ENCODE peak calls at places on chromosomes 2 and 18, in six cellular contexts. J is NCI-H524; G is CD8-positive, alpha-beta memory T cell; R is activated naive CD4-positive, alpha-beta T cell; E is mammary epithelial cell; D is NCI-H2081. P is an unnamed sample.

GRCh38 chr2:47401789-47402554 is 984 bp upstream of the MSH2 start:
- DNase-seq in J (no peak), G (no peak), R (no peak), E (no peak), D (no peak), P (no peak)

GRCh38 chr18:57107141-57107832 is 39.6 kb upstream of the BOD1L2 start:
- DNase-seq in J (no peak), G (no peak), R (no peak), E (peak; percentile 20), D (no peak), P (no peak)

GRCh38 chr2:45595724-45596435 is 15.2 kb downstream of the SRBD1 start:
- DNase-seq in J (no peak), G (no peak), R (no peak), E (peak; percentile 42), D (no peak), P (no peak)

GRCh38 chr2:64750817-64751285 is 97.1 kb upstream of the SERTAD2 start:
- DNase-seq in J (peak; percentile 99), G (no peak), R (peak; percentile 87), E (peak; percentile 100), D (peak; percentile 100), P (peak; percentile 99)

GRCh38 chr2:216083464-216084279 is 2.0 kb downstream of the TMEM169 start:
- DNase-seq in J (peak; percentile 91), G (no peak), R (no peak), E (peak; percentile 88), D (no peak), P (no peak)

GRCh38 chr2:195694553-195694952 is 37.5 kb downstream of the SLC39A10 start:
- DNase-seq in J (no peak), G (no peak), R (no peak), E (no peak), D (no peak), P (no peak)

GRCh38 chr2:126614529-126615279 is 41.3 kb upstream of the GYPC start:
- DNase-seq in J (no peak), G (no peak), R (no peak), E (no peak), D (no peak), P (no peak)

GRCh38 chr2:170165129-170165528 is 12.8 kb upstream of the MYO3B start:
- DNase-seq in J (no peak), G (no peak), R (no peak), E (peak; percentile 56), D (no peak), P (no peak)

GRCh38 chr2:9809448-9810088 is 33.7 kb upstream of the TAF1B start:
- DNase-seq in J (no peak), G (no peak), R (no peak), E (no peak), D (no peak), P (peak; percentile 53)

GRCh38 chr2:162887087-162887486 is 48.5 kb upstream of the KCNH7 start:
- DNase-seq in J (no peak), G (no peak), R (no peak), E (no peak), D (no peak), P (no peak)

P was measured in NCI-H146.